ENCODE peak calls at places on chromosomes 12 and 14, in four cellular contexts. F is LoVo, K is nephron progenitor cell, Z is NCI-H1092 treated with DMSO at 0.1 percent for 48 hours. R is an unnamed sample.
A peak's percentile ranks its signal among the peaks of the same experiment; 100 is the strongest.

GRCh38 chr12:47741340-47741703 is 16.0 kb upstream of the ENDOU start:
- DNase-seq in Z (peak; percentile 99), F (peak; percentile 38), K (no peak), R (peak; percentile 85)

GRCh38 chr14:92581206-92581605 is 67.6 kb downstream of the RIN3 start:
- DNase-seq in F (no peak), K (no peak), Z (no peak), R (no peak)

GRCh38 chr12:6919588-6919987 is 5.2 kb downstream of the ENO2 start:
- DNase-seq in K (no peak), Z (no peak), F (no peak), R (no peak)

GRCh38 chr12:42143401-42144173 is 1.1 kb downstream of the GXYLT1 start:
- DNase-seq in K (no peak), Z (peak; percentile 38), F (peak; percentile 34), R (no peak)

GRCh38 chr14:33966276-33966675 is 15.4 kb upstream of the EGLN3 start:
- DNase-seq in F (no peak), Z (no peak), K (no peak), R (no peak)

GRCh38 chr12:111954974-111955373 is 58.0 kb downstream of the TMEM116 start:
- DNase-seq in F (peak; percentile 26), Z (no peak), K (no peak), R (no peak)

GRCh38 chr14:88212691-88213090 is 110.4 kb downstream of the KCNK10 start:
- DNase-seq in Z (no peak), F (no peak), K (no peak), R (peak; percentile 79)

GRCh38 chr12:2163172-2163927 is 110.6 kb downstream of the CACNA1C start:
- DNase-seq in Z (no peak), K (no peak), F (peak; percentile 76), R (no peak)

GRCh38 chr12:24111591-24111990 is 162.1 kb upstream of the SOX5 start:
- DNase-seq in F (no peak), K (no peak), Z (no peak), R (no peak)

GRCh38 chr14:83347874-83348273 is 1814.2 kb upstream of the SEL1L start:
- DNase-seq in K (no peak), F (no peak), Z (no peak), R (no peak)

GRCh38 chr14:65878586-65878985 is 466.1 kb downstream of the FUT8 start:
- DNase-seq in F (no peak), Z (no peak), K (no peak), R (no peak)

GRCh38 chr12:52496054-52496453 is 3.0 kb upstream of the KRT6A start:
- DNase-seq in F (no peak), K (no peak), Z (peak; percentile 13), R (peak; percentile 78)

GRCh38 chr12:42145197-42145549 is 499 bp upstream of the GXYLT1 start:
- DNase-seq in Z (no peak), K (no peak), F (peak; percentile 27), R (no peak)

GRCh38 chr12:131911851-131912525 is 17.1 kb upstream of the PUS1 start:
- DNase-seq in Z (no peak), F (no peak), K (no peak), R (no peak)

GRCh38 chr14:81436296-81437138 is 36.4 kb upstream of the STON2 start:
- DNase-seq in F (peak; percentile 84), K (peak; percentile 87), Z (peak; percentile 84), R (peak; percentile 93)

GRCh38 chr12:85424581-85425348 is 144.7 kb downstream of the ALX1 start:
- DNase-seq in K (peak; percentile 37), Z (no peak), F (peak; percentile 48), R (no peak)

GRCh38 chr14:74663884-74664283 is 49.0 kb downstream of the AREL1 start:
- DNase-seq in K (no peak), Z (no peak), F (no peak), R (no peak)

GRCh38 chr12:52266514-52266913 is 7.9 kb upstream of the KRT86 start:
- DNase-seq in F (no peak), K (no peak), Z (no peak), R (peak; percentile 11)

GRCh38 chr12:33828326-33828725 is 194.0 kb upstream of the ALG10 start:
- DNase-seq in K (no peak), Z (no peak), F (no peak), R (no peak)